ENCODE peak calls at places on chromosomes 3 and 15, in six cellular contexts. K is T1000, J is GM19239, Z is iris pigment epithelial cell, I is upper lobe of right lung, G is adipocyte. B is an unnamed sample.

GRCh38 chr3:111598139-111598538 is 3.0 kb upstream of the ZBED2 start:
- DNase-seq in K (no peak), J (no peak), Z (no peak), I (no peak), G (no peak), B (no peak)

GRCh38 chr3:58532794-58533220 is 4.2 kb downstream of the ACOX2 start:
- DNase-seq in K (peak; percentile 70), J (peak; percentile 80), Z (peak; percentile 68), I (peak; percentile 85), G (peak; percentile 90), B (peak; percentile 11)

GRCh38 chr15:92801412-92801773 is 98.7 kb upstream of the CHD2 start:
- DNase-seq in K (no peak), J (no peak), Z (peak; percentile 83), I (no peak), G (peak; percentile 50), B (no peak)

GRCh38 chr3:153679711-153680110 is 441.5 kb upstream of the ARHGEF26 start:
- DNase-seq in K (no peak), J (no peak), Z (no peak), I (no peak), G (no peak), B (no peak)

GRCh38 chr3:58540176-58540863 is 3.3 kb upstream of the ACOX2 start:
- DNase-seq in K (no peak), J (no peak), Z (no peak), I (no peak), G (no peak), B (no peak)

GRCh38 chr3:32220006-32220405 is 18.5 kb upstream of the CMTM8 start:
- DNase-seq in K (no peak), J (no peak), Z (peak; percentile 91), I (no peak), G (peak; percentile 46), B (no peak)

GRCh38 chr3:44241706-44242105 is at the start of gene TOPAZ1:
- DNase-seq in K (no peak), J (no peak), Z (no peak), I (no peak), G (no peak), B (no peak)

GRCh38 chr3:79085166-79085565 is 682.6 kb downstream of the ROBO1 start:
- DNase-seq in K (no peak), J (no peak), Z (peak; percentile 61), I (no peak), G (peak; percentile 60), B (no peak)

GRCh38 chr3:21621396-21621695 is 129.7 kb downstream of the ZNF385D start:
- DNase-seq in K (no peak), J (no peak), Z (peak; percentile 44), I (no peak), G (peak; percentile 43), B (no peak)

GRCh38 chr15:38464675-38465074 is 10.7 kb downstream of the FAM98B start:
- DNase-seq in K (no peak), J (no peak), Z (no peak), I (no peak), G (no peak), B (no peak)

GRCh38 chr3:139251529-139251928 is 92.3 kb upstream of the MRPS22 start:
- DNase-seq in K (no peak), J (no peak), Z (no peak), I (peak; percentile 73), G (peak; percentile 25), B (no peak)

GRCh38 chr15:28977377-28978010 is 91.7 kb downstream of the APBA2 start:
- DNase-seq in K (peak; percentile 2), J (no peak), Z (peak; percentile 98), I (no peak), G (peak; percentile 94), B (no peak)

GRCh38 chr3:171532294-171532693 is 72.1 kb upstream of the TNIK start:
- DNase-seq in K (no peak), J (no peak), Z (no peak), I (no peak), G (no peak), B (no peak)

GRCh38 chr15:79769081-79769481 is 127.7 kb downstream of the MTHFS start:
- DNase-seq in K (no peak), J (no peak), Z (peak; percentile 7), I (no peak), G (peak; percentile 19), B (no peak)

GRCh38 chr3:127137113-127137512 is 55.8 kb upstream of the PRR23E start:
- DNase-seq in K (no peak), J (no peak), Z (no peak), I (no peak), G (peak; percentile 2), B (no peak)

GRCh38 chr3:134002326-134002725 is 27.4 kb downstream of the SLCO2A1 start:
- DNase-seq in K (no peak), J (no peak), Z (peak; percentile 20), I (no peak), G (peak; percentile 14), B (no peak)

GRCh38 chr3:48999085-48999858 is 7.9 kb upstream of the WDR6 start:
- DNase-seq in K (no peak), J (no peak), Z (no peak), I (no peak), G (no peak), B (no peak)

GRCh38 chr3:50520849-50521248 is 17.4 kb upstream of the CACNA2D2 start:
- DNase-seq in K (no peak), J (no peak), Z (no peak), I (no peak), G (no peak), B (no peak)

GRCh38 chr15:94673801-94674200 is 442.4 kb downstream of the MCTP2 start:
- DNase-seq in K (no peak), J (no peak), Z (no peak), I (no peak), G (no peak), B (no peak)

GRCh38 chr3:14410106-14410500 is 7.7 kb downstream of the SLC6A6 start:
- DNase-seq in K (no peak), J (no peak), Z (no peak), I (no peak), G (no peak), B (no peak)

GRCh38 chr15:33278816-33279612 is 31.8 kb upstream of the RYR3 start:
- DNase-seq in K (peak; percentile 80), J (no peak), Z (peak; percentile 93), I (no peak), G (peak; percentile 86), B (no peak)

GRCh38 chr3:165613019-165613418 is 224.2 kb downstream of the BCHE start:
- DNase-seq in K (no peak), J (no peak), Z (no peak), I (no peak), G (no peak), B (no peak)

GRCh38 chr3:5250467-5251195 is 63.1 kb downstream of the EDEM1 start:
- DNase-seq in K (no peak), J (no peak), Z (no peak), I (no peak), G (peak; percentile 1), B (no peak)

GRCh38 chr15:28101201-28101600 is 2.1 kb upstream of the OCA2 start:
- DNase-seq in K (no peak), J (no peak), Z (no peak), I (no peak), G (no peak), B (no peak)